ENCODE peak calls at places on chromosomes 13 and 19, in eight cellular contexts. P is chondrocyte, Q is AG10803, C is NCI-H1436, M is Kasumi-1, R is Calu3, W is gastrocnemius medialis, K is cardiac muscle cell. N is an unnamed sample.

GRCh38 chr13:25380741-25381324 is 9.1 kb downstream of the ATP8A2 start:
- DNase-seq in K (no peak), M (no peak), C (no peak), P (no peak), R (no peak), W (no peak), Q (no peak), N (no peak)

GRCh38 chr13:42153371-42153770 is 104.9 kb downstream of the DGKH start:
- DNase-seq in M (no peak), R (no peak), P (no peak), Q (no peak), W (no peak), C (no peak), K (no peak), N (no peak)

GRCh38 chr19:57583521-57584416 is at the start of gene ZIK1:
- DNase-seq in Q (peak), K (peak), W (peak), P (peak), R (no peak), C (peak), M (no peak), N (peak)

GRCh38 chr19:913080-913748 is at the start of gene R3HDM4:
- DNase-seq in Q (peak), W (peak), P (no peak), M (peak), K (peak), R (peak), C (peak), N (peak)

GRCh38 chr13:75050419-75051066 is 431.4 kb downstream of the TBC1D4 start:
- DNase-seq in C (no peak), M (no peak), K (peak), R (no peak), W (no peak), P (no peak), Q (peak), N (no peak)

GRCh38 chr13:50017819-50018218 is 2.6 kb downstream of the KCNRG start:
- DNase-seq in R (no peak), M (no peak), Q (no peak), P (no peak), C (no peak), K (no peak), W (no peak), N (no peak)

GRCh38 chr19:33998739-33999345 is 173.5 kb upstream of the LSM14A start:
- DNase-seq in C (no peak), K (peak), W (no peak), P (no peak), M (peak), R (no peak), Q (peak), N (no peak)

GRCh38 chr13:43397110-43397509 is 373.7 kb downstream of the DNAJC15 start:
- DNase-seq in C (no peak), M (no peak), W (no peak), K (peak), Q (peak), R (no peak), P (no peak), N (no peak)

GRCh38 chr13:80237646-80238045 is 103.3 kb downstream of the SPRY2 start:
- DNase-seq in P (no peak), W (no peak), Q (peak), C (no peak), M (no peak), R (no peak), K (no peak), N (no peak)

GRCh38 chr19:46270521-46271256 is 26.2 kb upstream of the HIF3A start:
- DNase-seq in M (no peak), W (no peak), P (no peak), R (no peak), K (no peak), Q (no peak), C (no peak), N (no peak)

GRCh38 chr19:9306443-9306842 is 3.2 kb downstream of the ZNF699 start:
- DNase-seq in R (no peak), P (no peak), K (peak), W (no peak), C (no peak), Q (peak), M (no peak), N (no peak)

GRCh38 chr13:112103260-112103843 is 36.4 kb downstream of the SOX1 start:
- DNase-seq in R (no peak), C (no peak), W (no peak), K (no peak), P (no peak), Q (no peak), M (no peak), N (no peak)

GRCh38 chr19:28022506-28022905 is 1190.4 kb downstream of the UQCRFS1 start:
- DNase-seq in R (no peak), P (no peak), W (no peak), M (no peak), Q (no peak), K (no peak), C (no peak), N (no peak)

GRCh38 chr19:45473366-45474190 is 5.8 kb downstream of the FOSB start:
- DNase-seq in C (no peak), M (no peak), K (no peak), P (no peak), R (no peak), W (no peak), Q (no peak), N (no peak)

GRCh38 chr19:49064768-49065611 is at the start of gene NTF4:
- DNase-seq in C (peak), Q (no peak), M (no peak), R (peak), W (no peak), P (no peak), K (peak), N (no peak)

GRCh38 chr13:29573190-29573589 is 22.3 kb downstream of the SLC7A1 start:
- DNase-seq in W (peak), C (no peak), Q (peak), P (no peak), R (no peak), M (peak), K (peak), N (no peak)

GRCh38 chr19:8352134-8352827 is 9.2 kb upstream of the KANK3 start:
- DNase-seq in C (no peak), M (no peak), K (peak), R (no peak), W (no peak), P (no peak), Q (no peak), N (no peak)

GRCh38 chr19:10885241-10886169 is 14.2 kb downstream of the CARM1 start:
- DNase-seq in C (no peak), M (no peak), Q (no peak), K (no peak), R (no peak), P (no peak), W (no peak), N (no peak)

GRCh38 chr19:55320844-55321419 is 4.2 kb downstream of the TMEM150B start:
- DNase-seq in R (no peak), W (no peak), K (no peak), C (no peak), M (no peak), P (no peak), Q (no peak), N (no peak)

GRCh38 chr19:10863107-10863700 is 8.1 kb upstream of the CARM1 start:
- DNase-seq in W (no peak), M (no peak), K (peak), C (no peak), Q (peak), R (peak), P (no peak), N (no peak)